ENCODE peak calls at places on chromosomes 3 and 15, in six cellular contexts. F is GM04504; J is CD4-positive, alpha-beta T cell; H is H9; N is stimulated activated CD4-positive, alpha-beta T cell treated with anti-CD3 and anti-CD28 coated beads, TNF-alpha, amount 100 ng/mL, for 48 hours; D is fibroblast of lung. W is an unnamed sample.

GRCh38 chr15:101675796-101676582 is 23.8 kb upstream of the TM2D3 start:
- DNase-seq in J (no peak), N (no peak), F (peak; percentile 80), D (peak; percentile 77), H (peak; percentile 47), W (peak; percentile 71)

GRCh38 chr3:189144645-189145044 is 27.1 kb upstream of the TPRG1 start:
- DNase-seq in D (no peak), H (no peak), F (no peak), N (no peak), J (no peak), W (peak; percentile 36)

GRCh38 chr15:39976291-39977274 is 42.7 kb downstream of the EIF2AK4 start:
- DNase-seq in J (peak; percentile 33), H (peak; percentile 79), N (peak; percentile 25), D (peak; percentile 68), F (peak; percentile 28), W (peak; percentile 66)

GRCh38 chr3:160127308-160127707 is 97.9 kb upstream of the C3orf80 start:
- DNase-seq in F (no peak), D (peak; percentile 30), J (no peak), H (no peak), N (no peak), W (no peak)

GRCh38 chr3:135927170-135927569 is 38.4 kb upstream of the PPP2R3A start:
- DNase-seq in H (no peak), D (no peak), N (no peak), J (no peak), F (peak; percentile 67), W (peak; percentile 96)

GRCh38 chr3:8443829-8444791 is 57.5 kb upstream of the LMCD1 start:
- DNase-seq in D (peak; percentile 99), F (peak; percentile 100), J (no peak), H (peak; percentile 81), N (no peak), W (peak; percentile 99)

GRCh38 chr3:128353991-128354687 is 112.6 kb downstream of the DNAJB8 start:
- DNase-seq in D (peak; percentile 69), H (no peak), J (no peak), N (no peak), F (no peak), W (peak; percentile 6)

GRCh38 chr3:8482960-8483665 is 18.5 kb upstream of the LMCD1 start:
- DNase-seq in F (peak; percentile 95), N (no peak), J (no peak), D (peak; percentile 99), H (no peak), W (peak; percentile 96)

GRCh38 chr15:94346272-94346671 is 114.9 kb downstream of the MCTP2 start:
- DNase-seq in F (no peak), D (no peak), N (no peak), H (no peak), J (no peak), W (no peak)

GRCh38 chr15:39631357-39631756 is 50.5 kb downstream of the THBS1 start:
- DNase-seq in N (no peak), D (peak; percentile 88), J (no peak), H (no peak), F (no peak), W (no peak)

GRCh38 chr15:50506121-50506520 is 40.3 kb downstream of the USP50 start:
- DNase-seq in H (peak; percentile 60), J (no peak), N (no peak), D (no peak), F (no peak), W (peak; percentile 9)

GRCh38 chr15:33915571-33916407 is 52.5 kb upstream of the CHRM5 start:
- DNase-seq in D (no peak), N (no peak), F (no peak), J (no peak), H (peak; percentile 57), W (no peak)

GRCh38 chr3:144477593-144477992 is 506.0 kb downstream of the DIPK2A start:
- DNase-seq in J (no peak), D (no peak), F (no peak), N (no peak), H (no peak), W (no peak)

GRCh38 chr3:134067311-134068161 is 37.8 kb upstream of the SLCO2A1 start:
- DNase-seq in N (no peak), J (no peak), F (no peak), H (no peak), D (no peak), W (no peak)

GRCh38 chr3:87236093-87236492 is 9.0 kb downstream of the CHMP2B start:
- DNase-seq in J (no peak), N (no peak), F (no peak), H (no peak), D (peak; percentile 11), W (no peak)

GRCh38 chr3:59266551-59266950 is 216.7 kb upstream of the CFAP20DC start:
- DNase-seq in F (no peak), N (no peak), J (no peak), D (peak; percentile 59), H (no peak), W (no peak)

GRCh38 chr3:4986175-4986610 is 7.0 kb downstream of the BHLHE40 start:
- DNase-seq in N (no peak), H (no peak), F (no peak), J (no peak), D (no peak), W (no peak)

GRCh38 chr15:90344632-90345031 is 7.5 kb upstream of the ZNF774 start:
- DNase-seq in D (no peak), H (no peak), J (no peak), N (no peak), F (no peak), W (no peak)

GRCh38 chr3:120544361-120544760 is 51.8 kb upstream of the NDUFB4 start:
- DNase-seq in F (no peak), J (no peak), D (no peak), N (no peak), H (no peak), W (no peak)